ENCODE peak calls at places on chromosome 19, in eight cellular contexts. E, W, L, X, Z, A, O and Q are unnamed samples.

GRCh38 chr19:41904118-41904870 is 21.3 kb downstream of the ARHGEF1 start:
- DNase-seq in E (no peak), X (no peak), L (no peak), O (no peak), Z (no peak), A (no peak), W (no peak), Q (no peak)

GRCh38 chr19:13992025-13992424 is 14.1 kb downstream of the RFX1 start:
- DNase-seq in E (no peak), W (no peak), X (no peak), L (no peak), O (no peak), Z (no peak), A (no peak), Q (no peak)

GRCh38 chr19:41649827-41650226 is 23.0 kb upstream of the CEACAM4 start:
- DNase-seq in A (no peak), Z (no peak), E (no peak), O (no peak), W (no peak), X (no peak), L (no peak), Q (no peak)

GRCh38 chr19:53824134-53824611 is at the start of gene NLRP12:
- DNase-seq in W (peak), O (no peak), E (no peak), A (no peak), X (no peak), L (no peak), Z (no peak), Q (no peak)

GRCh38 chr19:7978196-7978825 is 27.1 kb downstream of the ELAVL1 start:
- DNase-seq in L (no peak), X (peak), E (no peak), W (no peak), A (no peak), Z (no peak), O (peak), Q (no peak)

GRCh38 chr19:30703645-30704044 is 331.5 kb downstream of the ZNF536 start:
- DNase-seq in L (no peak), W (no peak), A (no peak), E (no peak), Z (no peak), X (no peak), O (no peak), Q (no peak)

GRCh38 chr19:17107546-17108452 is 32.2 kb downstream of the MYO9B start:
- DNase-seq in Z (no peak), E (no peak), A (peak), X (peak), W (no peak), O (peak), L (peak), Q (peak)

GRCh38 chr19:17331254-17331558 is 3.4 kb downstream of the ANO8 start:
- DNase-seq in O (no peak), W (no peak), L (no peak), A (no peak), E (no peak), X (no peak), Z (no peak), Q (no peak)

GRCh38 chr19:16218851-16219250 is 21.1 kb downstream of the AP1M1 start:
- DNase-seq in L (no peak), O (no peak), Z (no peak), E (no peak), X (no peak), A (no peak), W (no peak), Q (no peak)

GRCh38 chr19:28020631-28021315 is 1192.2 kb downstream of the UQCRFS1 start:
- DNase-seq in A (no peak), Z (no peak), X (no peak), O (no peak), L (no peak), W (no peak), E (no peak), Q (no peak)

GRCh38 chr19:47714339-47714738 is 1.1 kb downstream of the EHD2 start:
- DNase-seq in L (no peak), X (no peak), A (no peak), E (no peak), O (no peak), Z (no peak), W (no peak), Q (no peak)

GRCh38 chr19:46384396-46384795 is 29.0 kb downstream of the CCDC8 start:
- DNase-seq in O (no peak), L (no peak), A (no peak), Z (no peak), W (no peak), X (peak), E (no peak), Q (no peak)

GRCh38 chr19:7981199-7981598 is 24.2 kb downstream of the ELAVL1 start:
- DNase-seq in W (no peak), O (no peak), L (no peak), E (no peak), A (no peak), X (no peak), Z (no peak), Q (no peak)

GRCh38 chr19:15466851-15467733 is 2.7 kb upstream of the RASAL3 start:
- DNase-seq in O (peak), L (peak), Z (peak), W (no peak), E (no peak), X (no peak), A (peak), Q (no peak)

GRCh38 chr19:28242317-28242927 is 970.5 kb downstream of the UQCRFS1 start:
- DNase-seq in W (peak), E (peak), X (no peak), Z (no peak), L (peak), A (peak), O (no peak), Q (no peak)

GRCh38 chr19:28299649-28300048 is 913.3 kb downstream of the UQCRFS1 start:
- DNase-seq in A (no peak), O (no peak), W (no peak), Z (no peak), X (no peak), L (no peak), E (no peak), Q (no peak)

GRCh38 chr19:58400638-58400915 is 5.1 kb downstream of the RNF225 start:
- DNase-seq in Z (no peak), L (no peak), W (no peak), E (no peak), A (no peak), O (no peak), X (no peak), Q (no peak)

GRCh38 chr19:47435196-47435595 is 15.9 kb upstream of the MEIS3 start:
- DNase-seq in L (no peak), Z (no peak), A (no peak), E (no peak), X (no peak), O (no peak), W (no peak), Q (no peak)

GRCh38 chr19:50725932-50726230 is 2.7 kb downstream of the CLEC11A start:
- DNase-seq in W (no peak), X (no peak), O (no peak), L (no peak), A (no peak), E (no peak), Z (no peak), Q (no peak)

GRCh38 chr19:46493236-46494114 is 2.2 kb downstream of the PNMA8B start:
- DNase-seq in W (peak), L (no peak), Z (no peak), E (no peak), X (no peak), O (no peak), A (peak), Q (no peak)

GRCh38 chr19:3293560-3293959 is 69.1 kb downstream of the CELF5 start:
- DNase-seq in Z (no peak), E (no peak), L (no peak), W (no peak), X (no peak), O (no peak), A (no peak), Q (no peak)

GRCh38 chr19:17339088-17339741 is 1.9 kb downstream of the GTPBP3 start:
- DNase-seq in A (no peak), X (peak), L (no peak), O (no peak), Z (no peak), W (no peak), E (no peak), Q (no peak)

GRCh38 chr19:12939292-12939606 is 840 bp downstream of the CALR start:
- DNase-seq in W (no peak), Z (no peak), E (no peak), X (no peak), A (peak), O (peak), L (no peak), Q (no peak)

GRCh38 chr19:35213678-35214632 is 14.6 kb downstream of the FAM187B start:
- DNase-seq in L (peak), W (peak), O (peak), Z (peak), A (peak), X (peak), E (no peak), Q (no peak)

GRCh38 chr19:34278783-34279182 is 24.4 kb downstream of the GARRE1 start:
- DNase-seq in X (no peak), A (no peak), O (no peak), E (no peak), Z (no peak), W (no peak), L (no peak), Q (no peak)

GRCh38 chr19:49458567-49458903 is 5.5 kb downstream of the ALDH16A1 start:
- DNase-seq in A (no peak), W (no peak), O (no peak), E (no peak), L (no peak), Z (no peak), X (no peak), Q (no peak)

GRCh38 chr19:5342573-5343201 is 2.1 kb upstream of the PTPRS start:
- DNase-seq in L (no peak), X (no peak), Z (no peak), A (no peak), E (no peak), W (no peak), O (no peak), Q (no peak)
- H3K4me3 ChIP-seq in L (no peak), X (no peak), Z (no peak), A (no peak), E (no peak), W (no peak), O (no peak), Q (no peak)

GRCh38 chr19:32976223-32976805 is 4.3 kb downstream of the FAAP24 start:
- DNase-seq in E (peak), O (peak), A (peak), Z (peak), W (no peak), X (peak), L (peak), Q (no peak)
- TF ChIP-seq CTCF in E (peak), O (peak), A (peak), Z (peak), W (peak), X (peak), L (peak), Q (peak)

DNA sequence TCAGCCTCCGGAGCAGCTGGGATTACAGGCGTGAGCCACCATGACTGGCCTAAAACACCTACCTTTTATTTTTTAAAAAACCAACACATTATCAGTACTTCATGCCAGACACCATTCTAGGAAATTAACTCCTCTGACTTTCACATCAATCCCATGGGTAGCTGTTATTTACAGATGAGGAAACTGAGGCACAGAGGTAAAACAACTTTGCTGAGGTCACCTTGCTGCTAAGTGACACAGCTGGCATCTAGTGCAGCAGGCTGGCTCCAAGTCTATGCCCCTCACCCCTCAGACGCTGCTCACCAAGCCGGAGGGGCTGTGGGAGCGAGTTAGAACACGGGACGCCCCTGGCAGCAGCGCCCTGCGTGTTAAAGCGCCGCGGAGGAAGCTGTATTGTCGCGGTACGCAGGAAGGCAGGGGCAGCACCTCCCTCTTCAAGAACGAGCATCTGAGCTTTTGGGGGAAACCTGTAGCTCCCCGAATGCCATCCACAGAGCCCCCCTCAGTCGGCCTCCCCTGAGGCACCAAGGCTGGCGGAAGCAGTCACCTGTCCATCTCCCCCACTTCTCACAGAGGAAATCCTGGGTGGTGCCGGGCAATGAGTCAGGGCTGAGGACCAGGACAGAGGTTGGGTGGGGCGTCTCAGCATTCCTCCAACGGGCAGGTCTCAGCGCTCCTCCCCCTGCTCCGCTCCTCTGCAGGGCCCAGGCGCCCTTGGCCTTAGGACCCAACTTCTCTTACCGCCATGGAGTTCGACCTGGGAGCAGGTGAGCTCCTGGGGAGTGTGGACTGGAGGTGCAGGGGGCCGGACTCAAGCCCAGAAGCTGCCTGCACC is at the start of gene C19orf33:
- DNase-seq in L (peak), O (no peak), X (no peak), Z (no peak), A (no peak), W (no peak), E (no peak), Q (no peak)
- H3K4me3 ChIP-seq in L (no peak), O (no peak), X (no peak), Z (no peak), A (no peak), W (no peak), E (no peak), Q (peak)

DNA sequence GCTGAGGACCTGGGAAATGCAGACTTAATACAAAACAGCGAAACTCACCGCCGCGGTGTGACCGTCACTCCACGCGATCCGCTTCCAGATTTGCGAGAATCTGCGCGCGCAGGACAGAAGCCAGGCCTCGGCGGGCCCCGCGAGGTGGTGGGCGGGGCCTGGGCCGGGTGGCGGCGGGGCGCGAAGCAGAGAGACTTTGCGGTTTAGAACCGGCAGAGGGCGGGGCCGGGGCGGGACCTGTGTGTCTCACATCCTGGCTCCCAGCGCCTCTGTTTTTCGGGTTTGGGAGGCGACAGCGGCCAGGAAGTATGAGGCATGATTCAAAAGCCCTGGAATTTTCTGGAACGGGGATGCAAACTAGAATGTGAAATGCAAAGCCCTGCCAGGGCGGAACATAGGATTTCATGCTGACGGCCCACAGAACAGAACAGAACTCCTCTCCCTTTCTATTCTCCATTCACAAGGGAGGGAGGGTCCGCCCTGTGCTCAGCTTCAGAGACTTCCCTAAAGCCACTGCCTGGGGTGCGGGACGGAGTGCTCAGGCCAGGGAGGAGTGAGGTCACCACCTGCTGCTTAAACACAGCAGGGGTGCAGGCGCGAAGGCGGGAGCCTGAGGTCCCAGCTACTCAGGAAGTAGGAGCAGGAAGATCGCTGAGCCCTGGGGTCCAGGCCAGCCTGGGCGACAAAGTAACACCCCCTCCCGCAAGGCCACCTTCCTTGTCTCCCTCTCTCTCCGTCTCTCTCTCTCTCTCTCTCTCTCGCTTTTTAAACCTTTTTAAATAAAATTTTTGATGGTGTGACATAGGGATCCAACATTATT is 44.2 kb downstream of the ZNF611 start:
- DNase-seq in Z (peak), W (peak), O (peak), E (peak), X (peak), A (peak), L (peak), Q (peak)
- TF ChIP-seq CTCF in Z (no peak), W (no peak), O (no peak), E (peak), X (no peak), A (no peak), L (no peak), Q (no peak)

GRCh38 chr19:1283917-1284292 is 1.8 kb upstream of the EFNA2 start:
- DNase-seq in Z (no peak), X (no peak), E (no peak), A (no peak), O (no peak), L (no peak), W (no peak), Q (no peak)
- H3K4me3 ChIP-seq in Z (no peak), X (no peak), E (no peak), A (no peak), O (no peak), L (no peak), W (no peak), Q (no peak)